ENCODE peak calls at places on chromosomes 1 and 21, in five cellular contexts. C is endothelial cell of umbilical vein, N is IMR-90, D is astrocyte of the cerebellum, K is HAP-1. G is an unnamed sample.

GRCh38 chr1:9875636-9876000 is 34.5 kb downstream of the CTNNBIP1 start:
- DNase-seq in K (no peak), D (no peak), N (no peak), C (no peak), G (no peak)

GRCh38 chr21:39519835-39520234 is 68.1 kb downstream of the SH3BGR start:
- DNase-seq in K (no peak), N (no peak), C (no peak), D (no peak), G (no peak)

GRCh38 chr1:3683197-3683596 is 30.9 kb downstream of the TP73 start:
- DNase-seq in D (no peak), N (no peak), C (no peak), K (no peak), G (no peak)

GRCh38 chr1:155910621-155911121 is 478 bp downstream of the RIT1 start:
- DNase-seq in C (peak), K (peak), N (peak), D (no peak), G (no peak)

GRCh38 chr1:75202751-75203150 is 68.6 kb downstream of the LHX8 start:
- DNase-seq in N (no peak), C (no peak), D (no peak), K (no peak), G (no peak)

GRCh38 chr1:167862432-167863076 is 51.4 kb downstream of the ADCY10 start:
- DNase-seq in C (peak), K (no peak), D (no peak), N (peak), G (peak)

GRCh38 chr1:183841550-183841949 is 36.6 kb downstream of the RGL1 start:
- DNase-seq in D (no peak), N (peak), K (no peak), C (no peak), G (no peak)

GRCh38 chr1:47192458-47193384 is 2.9 kb upstream of the PDZK1IP1 start:
- DNase-seq in D (peak), C (peak), N (peak), K (peak), G (no peak)

GRCh38 chr1:150613061-150613920 is 16.1 kb downstream of the ENSA start:
- DNase-seq in C (peak), D (peak), N (peak), K (no peak), G (peak)

GRCh38 chr21:45465611-45466329 is 60.8 kb downstream of the COL18A1 start:
- DNase-seq in N (no peak), K (no peak), D (no peak), C (no peak), G (no peak)

GRCh38 chr1:26717066-26717465 is 21.3 kb downstream of the ARID1A start:
- DNase-seq in D (no peak), C (no peak), K (no peak), N (no peak), G (no peak)

GRCh38 chr1:181947441-181947840 is 114.1 kb downstream of the ZNF648 start:
- DNase-seq in N (no peak), K (no peak), D (no peak), C (no peak), G (no peak)

GRCh38 chr1:169108897-169109560 is 2.5 kb downstream of the ATP1B1 start:
- DNase-seq in D (no peak), C (no peak), K (peak), N (peak), G (no peak)

GRCh38 chr21:27426196-27426595 is 459.3 kb upstream of the ADAMTS5 start:
- DNase-seq in C (no peak), N (no peak), D (no peak), K (no peak), G (no peak)

GRCh38 chr21:45302082-45303061 is 14.7 kb upstream of the POFUT2 start:
- DNase-seq in N (no peak), C (peak), K (no peak), D (no peak), G (no peak)

GRCh38 chr21:34276711-34277425 is 86.9 kb upstream of the KCNE2 start:
- DNase-seq in C (no peak), D (no peak), K (no peak), N (no peak), G (no peak)

GRCh38 chr1:171226757-171227370 is 21.4 kb upstream of the FMO1 start:
- DNase-seq in D (peak), C (peak), N (peak), K (peak), G (no peak)

GRCh38 chr1:29906927-29907326 is 670.6 kb downstream of the PTPRU start:
- DNase-seq in N (no peak), C (no peak), D (no peak), K (no peak), G (no peak)

GRCh38 chr1:117275055-117275454 is 64.3 kb upstream of the VTCN1 start:
- DNase-seq in C (no peak), N (peak), K (no peak), D (no peak), G (no peak)

GRCh38 chr1:180178511-180179161 is 24.0 kb downstream of the QSOX1 start:
- DNase-seq in C (peak), N (peak), K (peak), D (peak), G (no peak)

GRCh38 chr1:12448746-12449177 is 169.2 kb downstream of the DHRS3 start:
- DNase-seq in N (peak), D (no peak), C (no peak), K (no peak), G (peak)

GRCh38 chr1:160127865-160128523 is 12.4 kb downstream of the ATP1A2 start:
- DNase-seq in N (peak), C (no peak), K (no peak), D (no peak), G (peak)

GRCh38 chr21:42421018-42421793 is 17.5 kb downstream of the UBASH3A start:
- DNase-seq in C (no peak), K (no peak), N (no peak), D (no peak), G (no peak)

GRCh38 chr1:14945132-14946010 is 208.2 kb upstream of the TMEM51 start:
- DNase-seq in N (peak), K (no peak), D (peak), C (peak), G (peak)

GRCh38 chr1:12148958-12149790 is 17.6 kb upstream of the TNFRSF1B start:
- DNase-seq in D (no peak), C (no peak), K (no peak), N (peak), G (no peak)

GRCh38 chr1:27342391-27342777 is 562 bp downstream of the SYTL1 start:
- DNase-seq in N (no peak), D (no peak), C (no peak), K (no peak), G (no peak)

GRCh38 chr1:167109125-167109524 is 15.2 kb downstream of the STYXL2 start:
- DNase-seq in D (no peak), C (no peak), N (no peak), K (no peak), G (no peak)

GRCh38 chr1:66372522-66373071 is 161.4 kb upstream of the SGIP1 start:
- DNase-seq in N (no peak), C (no peak), D (no peak), K (no peak), G (no peak)

GRCh38 chr1:240706150-240706904 is 94.4 kb upstream of the GREM2 start:
- DNase-seq in D (peak), K (no peak), N (peak), C (no peak), G (no peak)
- H3K4me3 ChIP-seq in D (no peak), K (no peak), N (no peak), C (no peak), G (no peak)

GRCh38 chr1:59967141-59967697 is 40.6 kb upstream of the CYP2J2 start:
- DNase-seq in K (no peak), N (peak), D (peak), C (peak), G (no peak)

GRCh38 chr1:59967780-59968179 is 41.2 kb upstream of the CYP2J2 start:
- DNase-seq in K (no peak), N (no peak), C (no peak), D (no peak), G (no peak)

GRCh38 chr1:59972216-59972924 is 45.8 kb upstream of the CYP2J2 start:
- DNase-seq in K (no peak), D (no peak), N (peak), C (no peak), G (no peak)

GRCh38 chr1:59973719-59974118 is 47.1 kb upstream of the CYP2J2 start:
- DNase-seq in D (no peak), K (no peak), N (no peak), C (no peak), G (no peak)

GRCh38 chr1:59971464-59971911 is 44.9 kb upstream of the CYP2J2 start:
- DNase-seq in C (peak), D (no peak), N (peak), K (peak), G (no peak)
- H3K4me3 ChIP-seq in C (no peak), D (no peak), N (no peak), K (no peak), G (no peak)

GRCh38 chr1:86773331-86774288 is 69.2 kb downstream of the SH3GLB1 start:
- DNase-seq in D (no peak), C (peak), K (no peak), N (peak), G (no peak)
- H3K4me3 ChIP-seq in D (no peak), C (no peak), K (no peak), N (peak), G (no peak)

DNA sequence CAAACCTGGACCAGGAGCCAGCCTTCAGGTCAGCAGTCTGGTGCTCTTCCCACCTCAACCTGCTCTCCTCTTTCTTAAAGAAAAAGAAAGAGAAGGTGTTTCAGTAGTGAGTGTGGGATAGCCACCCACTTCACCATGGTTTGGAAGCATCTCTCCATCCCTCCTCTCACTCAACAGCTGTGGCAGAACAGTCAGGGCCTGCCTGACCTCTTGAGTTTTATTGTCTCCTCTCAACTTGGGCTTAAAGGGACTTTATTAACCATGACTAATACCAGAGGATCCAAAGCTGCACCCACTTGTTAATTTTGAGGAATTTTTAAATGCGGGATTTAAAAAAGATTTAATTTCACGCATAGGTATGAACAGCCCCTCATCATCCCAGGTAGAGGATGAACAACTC is 570 bp upstream of the VASH2 start:
- DNase-seq in K (no peak), D (no peak), N (no peak), C (no peak), G (no peak)
- H3K4me3 ChIP-seq in K (peak), D (peak), N (peak), C (no peak), G (peak)

GRCh38 chr1:153697873-153698647 is 19.6 kb downstream of the NPR1 start:
- DNase-seq in N (no peak), C (peak), D (no peak), K (peak), G (no peak)
- H3K4me3 ChIP-seq in N (no peak), C (no peak), D (no peak), K (no peak), G (no peak)

DNA sequence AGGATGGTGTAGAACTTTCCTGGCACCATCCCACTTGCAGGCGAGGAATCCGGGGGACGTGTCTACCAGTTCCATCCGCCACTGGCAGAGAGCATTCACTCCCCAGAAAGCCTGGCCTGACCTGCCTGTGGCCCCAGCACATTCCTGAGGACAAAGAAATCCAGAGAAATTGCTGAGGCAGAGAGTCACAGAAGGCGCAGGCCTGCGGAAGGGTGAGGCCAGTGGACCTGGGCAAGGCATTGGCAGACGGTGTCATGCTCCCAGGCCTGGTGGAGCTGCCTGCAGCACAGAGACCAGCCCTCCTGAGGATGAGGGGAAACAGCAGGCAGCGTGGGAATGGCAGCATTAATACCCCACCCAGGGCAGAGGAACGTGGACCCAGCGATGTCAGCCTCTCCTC is 81.2 kb upstream of the F3 start:
- DNase-seq in N (peak), C (no peak), K (no peak), D (no peak), G (no peak)
- H3K4me3 ChIP-seq in N (no peak), C (no peak), K (no peak), D (no peak), G (no peak)

G was measured in BJ.